ENCODE peak calls at places on chromosomes 5 and 9, in ten cellular contexts. Z is GM18507; X is thyroid gland; D is left lung; Q is HS-5; B is left ventricle myocardium inferior; T is activated effector memory CD4-positive, alpha-beta T cell treated with anti-CD3 and anti-CD28 coated beads, Interleukin-2, amount 50 U/mL, for 16 hours; G is mesenchymal stem cell; J is neuronal stem cell; A is uterus. R is an unnamed sample.

GRCh38 chr5:150590979-150591411 is 49.5 kb upstream of the SYNPO start:
- DNase-seq in Z (no peak), X (peak; percentile 19), D (peak; percentile 38), Q (no peak), B (peak; percentile 62), T (no peak), G (no peak), J (peak; percentile 23), A (peak; percentile 74), R (no peak)

GRCh38 chr5:33579789-33580188 is 139.0 kb downstream of the TARS1 start:
- DNase-seq in Z (no peak), X (no peak), D (no peak), Q (no peak), B (no peak), T (no peak), G (no peak), J (no peak), A (no peak), R (no peak)

GRCh38 chr5:181198905-181199519 is 6.0 kb downstream of the TRIM7 start:
- DNase-seq in Z (peak; percentile 59), X (no peak), D (no peak), Q (no peak), B (no peak), T (no peak), G (no peak), J (no peak), A (no peak), R (no peak)

GRCh38 chr5:178221857-178222256 is 10.7 kb downstream of the PHYKPL start:
- DNase-seq in Z (no peak), X (no peak), D (no peak), Q (no peak), B (peak; percentile 7), T (no peak), G (no peak), J (no peak), A (no peak), R (no peak)

GRCh38 chr9:133953621-133953975 is 38.5 kb downstream of the VAV2 start:
- DNase-seq in Z (no peak), X (no peak), D (no peak), Q (no peak), B (no peak), T (no peak), G (no peak), J (no peak), A (no peak), R (no peak)

GRCh38 chr9:69471433-69471832 is 146.4 kb downstream of the ENTREP1 start:
- DNase-seq in Z (no peak), X (no peak), D (no peak), Q (no peak), B (no peak), T (no peak), G (no peak), J (no peak), A (no peak), R (no peak)

GRCh38 chr5:157247267-157247666 is 18.7 kb upstream of the CYFIP2 start:
- DNase-seq in Z (no peak), X (no peak), D (no peak), Q (no peak), B (no peak), T (no peak), G (no peak), J (no peak), A (no peak), R (no peak)

GRCh38 chr5:171580506-171581265 is 161.2 kb downstream of the FGF18 start:
- DNase-seq in Z (no peak), X (no peak), D (no peak), Q (no peak), B (no peak), T (no peak), G (peak; percentile 24), J (no peak), A (no peak), R (no peak)

GRCh38 chr9:113139953-113140352 is 10.9 kb upstream of the SLC31A2 start:
- DNase-seq in Z (no peak), X (no peak), D (no peak), Q (no peak), B (no peak), T (no peak), G (no peak), J (no peak), A (no peak), R (no peak)

GRCh38 chr5:132260714-132261615 is 3.5 kb downstream of the PDLIM4 start:
- DNase-seq in Z (no peak), X (peak; percentile 89), D (peak; percentile 81), Q (no peak), B (peak; percentile 56), T (peak; percentile 70), G (peak; percentile 88), J (no peak), A (peak; percentile 72), R (no peak)

GRCh38 chr5:140926211-140926902 is at the start of gene PCDHAC1:
- DNase-seq in Z (no peak), X (peak; percentile 88), D (peak; percentile 80), Q (peak; percentile 46), B (peak; percentile 70), T (peak; percentile 66), G (peak; percentile 90), J (peak; percentile 92), A (peak; percentile 74), R (no peak)

GRCh38 chr5:160311491-160312138 is 749 bp downstream of the CCNJL start:
- DNase-seq in Z (no peak), X (peak; percentile 44), D (peak; percentile 44), Q (no peak), B (peak; percentile 52), T (no peak), G (peak; percentile 46), J (no peak), A (peak; percentile 18), R (no peak)